ENCODE peak calls at places on chromosomes 1 and 21, in seven cellular contexts. U is kidney; J is naive thymus-derived CD4-positive, alpha-beta T cell; G is heart left ventricle; I is fibroblast of lung; N is psoas muscle; P is body of pancreas. E is an unnamed sample. For H3K4me1, the result is how much of the 10 kb centered on the place peaks cover.

GRCh38 chr1:65820983-65821382 is 28.3 kb downstream of the PDE4B start:
- DNase-seq in U (no peak), J (no peak), G (no peak), I (peak), N (no peak), P (no peak), E (no peak)

GRCh38 chr21:37971390-37971789 is 55.1 kb upstream of the KCNJ6 start:
- DNase-seq in U (no peak), J (no peak), G (no peak), I (no peak), N (no peak), P (no peak), E (no peak)

GRCh38 chr1:158020877-158021630 is 27.6 kb downstream of the KIRREL1 start:
- DNase-seq in U (no peak), J (no peak), G (no peak), I (no peak), N (no peak), P (no peak), E (no peak)

GRCh38 chr1:59318271-59318865 is 21.5 kb downstream of the FGGY start:
- DNase-seq in U (no peak), J (no peak), G (no peak), I (no peak), N (peak), P (no peak), E (no peak)

GRCh38 chr1:3271866-3272265 is 182.6 kb upstream of the ARHGEF16 start:
- DNase-seq in U (no peak), J (no peak), G (no peak), I (no peak), N (no peak), P (no peak), E (no peak)

GRCh38 chr1:207298186-207298585 is 23.3 kb upstream of the CD55 start:
- DNase-seq in U (no peak), J (no peak), G (no peak), I (no peak), N (no peak), P (no peak), E (no peak)

GRCh38 chr1:228007054-228007800 is 429 bp downstream of the WNT3A start:
- DNase-seq in U (no peak), J (no peak), G (no peak), I (no peak), N (no peak), P (no peak), E (peak)

GRCh38 chr1:211378844-211379243 is 52.2 kb downstream of the TRAF5 start:
- DNase-seq in U (no peak), J (no peak), G (no peak), I (peak), N (no peak), P (no peak), E (no peak)

GRCh38 chr1:225843426-225843795 is 33.5 kb downstream of the EPHX1 start:
- DNase-seq in U (peak), J (no peak), G (no peak), I (no peak), N (no peak), P (no peak), E (no peak)

GRCh38 chr1:44810101-44810761 is 1.9 kb downstream of the BTBD19 start:
- DNase-seq in U (peak), J (peak), G (no peak), I (no peak), N (peak), P (peak), E (peak)

GRCh38 chr1:44807364-44808062 is 362 bp upstream of the DYNLT4 start:
- DNase-seq in U (peak), J (peak), G (peak), I (peak), N (peak), P (peak), E (peak)

GRCh38 chr1:44808063-44808937 is at the start of gene BTBD19:
- DNase-seq in U (peak), J (no peak), G (peak), I (peak), N (peak), P (peak), E (peak)

GRCh38 chr1:44811234-44811633 is 2.9 kb downstream of the BTBD19 start:
- DNase-seq in U (peak), J (no peak), G (no peak), I (no peak), N (no peak), P (no peak), E (peak)

DNA sequence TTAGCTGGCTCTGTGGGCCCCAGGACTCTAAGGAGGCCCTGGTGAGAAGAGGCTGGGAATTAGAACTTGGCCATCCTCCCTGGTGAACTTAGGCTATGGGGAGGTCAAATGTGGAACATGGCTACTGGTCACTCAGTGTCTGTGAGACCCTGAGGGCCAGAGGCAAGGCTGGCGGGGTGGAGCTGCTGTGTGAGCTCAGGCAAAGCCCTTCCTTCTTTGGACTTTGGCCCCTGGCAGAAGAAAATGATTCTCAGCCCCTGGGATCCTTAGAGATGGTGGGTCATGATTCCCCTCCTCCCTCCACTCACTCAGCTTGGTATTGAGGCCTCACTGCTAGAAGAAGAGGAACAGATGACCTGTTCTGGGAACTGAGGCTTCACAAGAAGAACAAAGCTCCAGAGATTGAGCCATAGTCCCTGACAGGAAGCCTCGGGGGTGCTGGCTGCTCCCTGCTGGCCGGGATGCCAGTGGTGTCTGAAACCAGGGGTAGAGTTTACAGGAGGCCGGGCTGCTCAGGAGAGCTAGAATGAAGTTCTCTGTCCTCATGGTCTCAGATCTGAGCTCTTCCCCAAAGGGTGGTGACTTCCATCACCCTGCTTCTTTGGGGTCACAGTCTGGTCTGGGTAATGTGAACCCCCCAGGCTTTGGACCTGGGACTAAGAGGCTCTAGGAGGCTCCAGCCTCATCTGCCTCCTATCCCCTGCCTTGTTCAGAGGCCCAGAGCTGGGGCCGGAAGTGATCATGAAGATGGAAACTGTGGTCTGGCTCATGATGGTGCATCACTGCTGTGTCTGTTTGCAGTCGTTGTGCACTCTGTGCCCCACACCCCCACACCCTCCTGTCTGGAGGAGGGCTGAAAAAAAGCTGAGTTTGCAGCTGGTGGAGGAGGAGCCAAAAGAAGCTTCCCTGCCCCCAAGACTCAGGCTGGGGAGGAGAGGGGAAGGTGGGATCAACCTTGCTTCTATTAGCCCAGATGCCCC is 905 bp downstream of the BTBD19 start:
- DNase-seq in U (peak), J (peak), G (peak), I (peak), N (peak), P (peak), E (peak)
- H3K4me1 ChIP-seq in U (under half), J (half or more), G (half or more), I (half or more), N (under half), P (half or more), E (half or more)

GRCh38 chr1:16147615-16147926 is 8.3 kb downstream of the EPHA2 start:
- DNase-seq in U (no peak), J (no peak), G (no peak), I (no peak), N (no peak), P (no peak), E (no peak)
- H3K4me1 ChIP-seq in U (half or more), J (under half), G (half or more), I (half or more), N (under half), P (half or more), E (half or more)

GRCh38 chr1:14941865-14942264 is 211.7 kb upstream of the TMEM51 start:
- DNase-seq in U (no peak), J (no peak), G (no peak), I (no peak), N (no peak), P (no peak), E (no peak)
- H3K4me1 ChIP-seq in U (half or more), J (under half), G (under half), I (under half), N (under half), P (under half), E (under half)

DNA sequence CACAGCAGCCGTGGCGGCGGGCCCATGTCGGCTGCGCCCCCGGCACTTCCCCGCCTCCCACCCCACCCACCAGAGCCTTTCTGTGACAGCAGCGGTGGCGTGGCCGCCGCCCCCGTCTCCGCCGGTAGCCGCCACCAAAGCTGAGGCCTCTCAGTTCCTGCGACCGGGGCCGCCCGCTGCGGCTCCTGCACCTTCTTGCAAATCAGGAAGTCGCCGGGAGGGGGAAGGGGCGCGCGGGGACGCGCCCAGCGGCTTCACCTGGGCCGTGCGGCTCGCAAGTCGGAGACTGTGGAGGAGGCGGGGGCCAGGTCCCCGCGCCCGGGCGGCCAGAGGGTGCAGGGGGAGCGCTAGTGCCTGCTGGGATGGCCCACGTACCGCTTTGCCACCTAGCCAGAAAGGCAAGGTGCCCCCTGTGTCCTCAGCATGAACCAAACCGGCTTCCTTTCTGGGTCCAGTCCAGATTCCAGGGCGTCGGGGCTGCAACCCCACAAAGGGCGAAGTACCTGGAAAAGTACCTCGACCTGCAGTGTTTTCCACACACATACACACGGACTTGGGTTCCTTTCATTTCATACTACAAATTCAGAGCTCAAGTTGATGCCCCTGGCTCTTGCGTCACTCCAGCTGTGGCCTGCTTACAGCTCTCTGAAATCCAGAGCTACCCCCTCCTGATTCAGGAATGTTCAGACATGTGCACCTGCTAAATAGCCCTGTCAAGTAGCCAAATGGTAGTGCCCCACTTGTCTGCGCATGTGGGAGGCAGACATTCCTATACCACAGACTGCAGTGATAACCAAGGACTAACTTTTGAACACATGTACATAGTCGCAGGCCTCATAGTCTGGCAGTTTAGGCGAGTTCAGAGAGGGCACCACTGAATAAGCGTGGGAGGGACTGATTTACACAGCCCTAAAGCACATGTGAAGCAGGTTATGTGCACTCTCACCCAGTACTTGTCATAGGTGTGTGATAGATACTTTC is at the start of gene DENND1B:
- DNase-seq in U (peak), J (peak), G (peak), I (peak), N (peak), P (peak), E (peak)
- H3K4me1 ChIP-seq in U (under half), J (under half), G (under half), I (under half), N (under half), P (under half), E (under half)

DNA sequence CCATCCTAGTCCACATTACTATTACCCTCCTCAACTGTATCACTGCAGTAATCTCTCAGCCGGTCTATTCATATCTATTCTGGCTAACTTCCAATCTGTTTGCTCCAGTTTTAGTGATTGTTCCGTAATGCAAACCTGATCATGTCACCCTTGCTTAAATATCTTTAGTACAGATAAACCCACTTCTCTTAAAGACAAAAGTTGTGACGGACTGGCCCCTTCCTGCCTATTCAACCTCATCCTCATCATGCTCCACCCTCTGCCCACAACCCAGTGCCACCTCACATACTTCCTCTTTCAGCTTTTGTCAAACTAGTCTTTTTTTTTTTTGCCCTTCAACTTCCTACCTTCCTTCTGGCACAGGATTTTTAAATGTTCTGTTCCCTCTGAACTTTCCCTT is 2.8 kb upstream of the C1orf162 start:
- DNase-seq in U (no peak), J (peak), G (peak), I (no peak), N (peak), P (peak), E (no peak)
- H3K4me1 ChIP-seq in U (under half), J (under half), G (under half), I (under half), N (under half), P (under half), E (under half)

DNA sequence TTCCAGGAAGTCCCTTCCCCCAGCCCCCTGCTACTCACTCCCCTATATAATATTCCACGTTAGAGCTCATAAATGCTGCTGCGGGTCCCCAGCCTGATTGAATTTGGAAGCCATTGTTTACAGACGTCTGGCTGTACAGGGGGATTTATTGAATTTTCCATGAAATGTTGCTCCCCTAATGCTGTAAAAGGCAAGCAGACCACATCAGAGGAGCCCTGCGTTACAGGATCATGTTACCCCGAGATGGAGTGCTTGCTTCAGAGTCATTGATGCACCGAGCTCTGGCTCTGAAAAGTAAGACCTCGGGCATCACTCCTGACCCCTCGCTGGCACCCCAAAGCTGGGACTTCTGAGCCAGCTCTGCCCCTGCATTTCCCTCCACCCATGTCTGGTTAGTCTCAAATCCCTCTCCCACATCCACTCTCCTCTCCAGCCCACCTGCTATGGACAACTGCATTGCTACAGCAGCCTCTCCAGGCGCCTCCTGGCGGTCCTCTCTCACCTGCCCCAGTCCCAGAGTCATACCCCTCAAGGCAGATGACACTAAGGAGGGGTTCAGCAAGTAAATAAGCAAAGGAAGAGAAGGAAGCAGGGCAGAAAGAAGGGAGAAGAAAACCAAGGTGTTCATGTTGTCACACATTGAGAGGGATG is 127.8 kb downstream of the TMEM53 start:
- DNase-seq in U (no peak), J (no peak), G (no peak), I (no peak), N (no peak), P (no peak), E (no peak)
- H3K4me1 ChIP-seq in U (under half), J (under half), G (under half), I (under half), N (under half), P (under half), E (under half)

GRCh38 chr1:30896905-30897304 is 11.7 kb downstream of the SDC3 start:
- DNase-seq in U (no peak), J (no peak), G (no peak), I (no peak), N (no peak), P (no peak), E (no peak)
- H3K4me1 ChIP-seq in U (under half), J (under half), G (under half), I (under half), N (under half), P (under half), E (under half)

GRCh38 chr1:167936930-167937708 is at the start of gene MPC2:
- DNase-seq in U (peak), J (peak), G (peak), I (peak), N (peak), P (peak), E (peak)

GRCh38 chr1:167934407-167935251 is 1.9 kb upstream of the DCAF6 start:
- DNase-seq in U (no peak), J (no peak), G (no peak), I (peak), N (no peak), P (no peak), E (no peak)

GRCh38 chr1:167935252-167936067 is 1.0 kb upstream of the DCAF6 start:
- DNase-seq in U (no peak), J (no peak), G (peak), I (peak), N (no peak), P (peak), E (peak)

GRCh38 chr1:167936068-167936929 is at the start of gene DCAF6:
- DNase-seq in U (peak), J (peak), G (peak), I (peak), N (peak), P (peak), E (peak)

DNA sequence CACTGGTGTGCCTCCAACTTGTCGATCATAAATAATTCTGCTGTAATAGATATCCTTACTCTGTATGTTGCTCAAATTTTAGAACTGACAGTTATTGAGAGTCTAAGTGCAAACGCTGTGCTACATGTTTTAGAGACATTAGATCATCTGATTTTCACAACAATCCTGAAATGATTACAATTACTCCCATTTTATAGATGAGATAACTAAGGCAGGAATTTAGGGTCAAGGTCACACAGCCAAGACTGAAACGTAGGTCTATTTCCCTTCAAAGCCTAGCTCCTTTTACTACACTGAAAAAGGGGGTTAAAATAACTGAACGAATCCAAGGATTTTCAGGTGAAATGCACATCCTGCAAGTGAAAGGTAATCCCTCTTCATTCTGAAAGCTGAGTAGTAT is 2.7 kb upstream of the DCAF6 start:
- DNase-seq in U (no peak), J (no peak), G (no peak), I (no peak), N (no peak), P (no peak), E (no peak)
- H3K4me1 ChIP-seq in U (under half), J (under half), G (half or more), I (under half), N (under half), P (under half), E (under half)

GRCh38 chr21:44921928-44922327 is 1.2 kb upstream of the ITGB2 start:
- DNase-seq in U (no peak), J (no peak), G (no peak), I (no peak), N (no peak), P (no peak), E (no peak)
- H3K4me1 ChIP-seq in U (under half), J (half or more), G (under half), I (under half), N (under half), P (under half), E (half or more)